ENCODE peak calls at places on chromosomes 7 and 10, in five cellular contexts. F is astrocyte of the spinal cord, N is bronchial epithelial cell, Q is AG09319, C is psoas muscle. L is an unnamed sample.

GRCh38 chr10:125118701-125119100 is 41.7 kb downstream of the CTBP2 start:
- DNase-seq in N (no peak), Q (no peak), F (no peak), C (peak; percentile 38), L (no peak)

GRCh38 chr7:128849804-128850490 is 12.7 kb upstream of the ATP6V1F start:
- DNase-seq in F (no peak), N (no peak), C (no peak), Q (no peak), L (no peak)

GRCh38 chr10:132921086-132921485 is 21.3 kb downstream of the CFAP46 start:
- DNase-seq in Q (no peak), F (no peak), C (peak; percentile 34), N (no peak), L (no peak)

GRCh38 chr10:103277713-103278299 is 868 bp downstream of the INA start:
- DNase-seq in Q (no peak), F (no peak), N (no peak), C (no peak), L (no peak)

GRCh38 chr7:50497068-50497642 is 47.0 kb upstream of the FIGNL1 start:
- DNase-seq in Q (peak; percentile 29), N (peak; percentile 35), F (peak; percentile 60), C (no peak), L (peak; percentile 48)

GRCh38 chr10:70445718-70446485 is 4.4 kb upstream of the NODAL start:
- DNase-seq in N (no peak), C (peak; percentile 5), Q (no peak), F (peak; percentile 49), L (no peak)

GRCh38 chr7:112133328-112133727 is 72.9 kb downstream of the DOCK4 start:
- DNase-seq in C (no peak), Q (no peak), F (no peak), N (no peak), L (no peak)

GRCh38 chr7:12066561-12066960 is 144.5 kb upstream of the TMEM106B start:
- DNase-seq in Q (no peak), C (no peak), F (no peak), N (peak; percentile 85), L (no peak)

GRCh38 chr7:3943265-3943664 is 642.2 kb downstream of the SDK1 start:
- DNase-seq in Q (no peak), N (no peak), F (no peak), C (no peak), L (no peak)

GRCh38 chr7:99562832-99563231 is 4.4 kb downstream of the ZNF655 start:
- DNase-seq in N (peak; percentile 99), Q (peak; percentile 92), F (peak; percentile 98), C (no peak), L (no peak)

GRCh38 chr7:158646766-158647474 is 57.7 kb downstream of the NCAPG2 start:
- DNase-seq in C (no peak), F (no peak), Q (no peak), N (no peak), L (peak; percentile 42)

GRCh38 chr7:92973964-92974363 is 137.6 kb upstream of the CDK6 start:
- DNase-seq in Q (no peak), C (no peak), N (peak; percentile 33), F (peak; percentile 36), L (no peak)

GRCh38 chr10:10872035-10872673 is 145.5 kb upstream of the CELF2 start:
- DNase-seq in Q (peak; percentile 68), F (peak; percentile 91), N (peak; percentile 81), C (no peak), L (peak; percentile 22)

GRCh38 chr7:45923290-45923689 is 2.2 kb upstream of the IGFBP3 start:
- DNase-seq in F (peak; percentile 83), N (peak; percentile 53), C (peak; percentile 83), Q (peak; percentile 41), L (peak; percentile 88)

GRCh38 chr10:124707546-124707945 is 36.6 kb downstream of the FAM53B start:
- DNase-seq in N (no peak), C (peak; percentile 59), Q (no peak), F (no peak), L (no peak)

GRCh38 chr10:89481662-89482061 is 53.7 kb downstream of the SLC16A12 start:
- DNase-seq in F (peak; percentile 94), Q (peak; percentile 66), C (no peak), N (peak; percentile 83), L (no peak)

GRCh38 chr7:143384741-143385631 is 3.8 kb downstream of the ZYX start:
- DNase-seq in N (no peak), F (no peak), Q (no peak), C (peak; percentile 60), L (no peak)

DNA sequence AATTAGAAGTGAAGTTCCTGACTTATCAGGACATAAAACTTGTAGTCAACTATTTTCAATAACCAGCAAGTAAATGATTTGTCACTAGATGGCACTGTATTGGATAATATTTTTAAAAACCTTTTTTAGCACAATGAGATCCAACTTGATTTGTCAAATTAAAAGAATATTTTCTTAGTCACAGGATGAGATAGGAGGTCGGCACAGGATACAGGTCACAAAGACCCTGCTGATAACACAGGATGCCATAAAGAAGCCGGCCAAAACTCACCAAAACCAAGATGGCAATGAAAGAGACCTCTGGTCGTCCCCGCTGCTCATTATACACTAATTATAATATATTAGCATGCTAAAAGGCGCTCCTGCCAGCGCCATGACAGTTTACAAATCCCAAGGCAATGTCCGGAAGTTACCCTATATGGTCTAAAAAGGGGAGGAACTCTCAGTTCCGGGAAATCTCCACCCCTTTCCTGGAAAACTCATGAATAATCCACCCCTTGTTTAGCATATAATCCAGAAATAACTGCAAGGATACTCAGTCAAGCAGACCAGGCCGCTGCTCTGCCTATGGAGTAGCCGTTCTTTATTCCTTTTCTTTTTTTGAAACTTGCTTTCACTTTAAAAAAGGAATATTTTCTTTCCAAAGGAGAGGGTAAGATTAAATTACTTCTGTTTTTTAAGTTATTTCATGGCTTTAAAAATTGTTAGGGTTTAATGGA is 255.7 kb upstream of the MKLN1 start:
- DNase-seq in C (peak; percentile 54), F (peak; percentile 88), N (peak; percentile 38), Q (peak; percentile 62), L (no peak)
- TF ChIP-seq CTCF in C (peak; percentile 33), F (peak; percentile 35), N (peak; percentile 3), Q (peak; percentile 35), L (peak; percentile 65)

GRCh38 chr10:77392236-77392721 is 245.3 kb downstream of the KCNMA1 start:
- DNase-seq in C (no peak), N (peak; percentile 66), Q (no peak), F (peak; percentile 65), L (no peak)
- TF ChIP-seq CTCF in C (no peak), N (no peak), Q (no peak), F (no peak), L (no peak)

GRCh38 chr10:27241640-27242472 is 1.3 kb upstream of the ACBD5 start:
- DNase-seq in F (peak; percentile 97), C (peak; percentile 96), N (peak; percentile 80), Q (peak; percentile 85), L (peak; percentile 93)
- TF ChIP-seq CTCF in F (peak; percentile 28), C (peak; percentile 27), N (peak; percentile 28), Q (peak; percentile 14), L (no peak)

GRCh38 chr10:8444630-8445029 is 390.1 kb downstream of the GATA3 start:
- DNase-seq in N (no peak), F (no peak), C (no peak), Q (no peak), L (peak; percentile 19)
- TF ChIP-seq CTCF in N (no peak), F (no peak), C (peak; percentile 13), Q (no peak), L (no peak)

DNA sequence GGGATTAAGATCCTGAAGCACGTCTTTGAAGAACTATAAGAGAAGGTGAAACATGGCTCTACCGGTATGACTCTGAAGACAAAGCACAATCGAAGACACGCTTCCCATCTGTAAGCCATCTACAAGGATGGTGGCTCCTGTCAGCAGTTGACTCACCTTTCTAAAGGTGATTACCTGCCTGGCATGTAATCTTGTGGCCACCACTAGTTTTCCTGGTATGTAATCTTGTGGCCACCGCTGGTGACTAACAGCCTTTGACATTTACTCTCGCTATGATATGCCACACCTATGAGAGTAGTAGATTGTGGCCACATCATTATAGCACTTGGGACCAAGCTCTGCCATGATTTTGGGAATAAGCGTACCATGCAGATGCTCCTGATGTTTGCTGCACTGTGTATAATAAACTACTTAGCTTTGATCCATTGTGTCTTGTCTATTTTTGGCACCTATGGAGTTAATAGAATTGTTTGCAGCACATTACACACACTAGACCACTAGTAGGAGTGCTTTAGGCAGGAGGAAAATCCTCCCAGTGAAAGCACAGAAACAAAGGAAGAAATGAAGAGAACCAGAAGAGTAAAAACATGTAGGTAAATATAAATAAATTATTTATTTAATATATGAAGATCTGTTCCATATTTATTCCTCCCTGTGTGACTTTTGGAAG is 59.8 kb downstream of the VAX1 start:
- DNase-seq in Q (no peak), C (no peak), N (peak; percentile 21), F (no peak), L (no peak)
- TF ChIP-seq CTCF in Q (no peak), C (no peak), N (no peak), F (no peak), L (no peak)

DNA sequence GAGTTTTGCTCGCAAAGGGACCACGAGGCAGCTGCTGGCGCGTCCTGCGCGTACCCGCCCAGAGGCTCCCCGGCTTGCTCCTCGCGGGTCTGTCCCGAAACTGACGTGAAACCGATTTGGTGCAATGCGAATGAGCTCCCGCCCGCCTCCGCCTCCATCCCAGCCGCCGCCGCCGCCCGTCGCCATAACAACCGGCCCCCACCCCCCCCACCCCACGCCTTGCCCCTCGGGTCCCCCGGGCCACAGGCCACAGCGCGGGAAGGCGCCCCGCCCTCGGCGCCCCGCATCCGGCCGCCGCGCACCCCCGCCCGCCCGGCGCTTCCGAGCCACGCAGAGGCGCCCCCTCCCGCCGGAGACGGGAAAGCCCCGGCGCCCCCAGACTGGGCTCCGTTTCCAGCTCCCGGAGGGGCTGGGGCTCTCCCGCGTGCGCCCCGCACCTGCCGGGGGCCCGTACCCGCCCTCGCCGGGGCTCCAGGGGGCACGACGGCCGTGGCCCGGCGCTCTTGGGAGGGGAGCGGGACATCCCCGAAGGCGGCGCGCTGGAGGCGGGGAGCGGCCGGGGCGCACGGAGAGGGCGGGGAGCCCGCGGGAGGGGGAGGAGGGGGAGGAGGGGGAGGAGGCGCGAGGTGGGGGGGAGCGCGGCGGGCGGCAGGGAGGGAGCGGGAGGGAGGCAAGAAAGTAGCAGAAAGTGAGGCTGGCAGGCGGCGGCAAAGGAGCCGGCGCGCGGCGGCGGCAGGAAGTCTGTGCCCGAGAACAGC is at the start of gene CAMK1D:
- DNase-seq in N (peak; percentile 26), C (peak; percentile 87), F (peak; percentile 85), Q (peak; percentile 46), L (peak; percentile 67)
- TF ChIP-seq CTCF in N (peak; percentile 37), C (no peak), F (peak; percentile 32), Q (no peak), L (no peak)

GRCh38 chr10:126223512-126224067 is 164.7 kb downstream of the ADAM12 start:
- DNase-seq in F (no peak), Q (no peak), C (no peak), N (no peak), L (no peak)
- TF ChIP-seq CTCF in F (no peak), Q (no peak), C (no peak), N (no peak), L (no peak)

GRCh38 chr10:115856580-115856979 is 416.4 kb downstream of the GFRA1 start:
- DNase-seq in F (no peak), N (peak; percentile 64), C (no peak), Q (no peak), L (no peak)
- TF ChIP-seq CTCF in F (no peak), N (no peak), C (no peak), Q (no peak), L (no peak)